ENCODE peak calls at places on chromosomes 2 and 18, in five cellular contexts. X is lower lobe of right lung, Z is M059J, K is amniotic stem cell, W is cerebellum. P is an unnamed sample.
A peak's percentile ranks its signal among the peaks of the same experiment; 100 is the strongest.

GRCh38 chr2:106982350-106982749 is 96.4 kb upstream of the ST6GAL2 start:
- DNase-seq in X (no peak), Z (no peak), K (no peak), W (no peak), P (no peak)

GRCh38 chr2:199693861-199694260 is 157.1 kb downstream of the FTCDNL1 start:
- DNase-seq in X (no peak), Z (no peak), K (no peak), W (no peak), P (no peak)

GRCh38 chr2:48249093-48249492 is 280.9 kb upstream of the STON1 start:
- DNase-seq in X (no peak), Z (peak; percentile 48), K (no peak), W (peak; percentile 83), P (no peak)

GRCh38 chr18:52459890-52460289 is 119.9 kb downstream of the DCC start:
- DNase-seq in X (no peak), Z (no peak), K (no peak), W (no peak), P (no peak)

GRCh38 chr2:9655441-9656269 is 24.9 kb upstream of the YWHAQ start:
- DNase-seq in X (no peak), Z (peak; percentile 93), K (peak; percentile 87), W (no peak), P (peak; percentile 67)

GRCh38 chr2:157898591-157898996 is 22.5 kb upstream of the ACVR1 start:
- DNase-seq in X (no peak), Z (peak; percentile 86), K (peak; percentile 22), W (no peak), P (peak; percentile 14)

GRCh38 chr2:71000780-71001591 is 6.3 kb upstream of the TEX261 start:
- DNase-seq in X (peak; percentile 87), Z (peak; percentile 53), K (peak; percentile 9), W (peak; percentile 65), P (peak; percentile 89)

GRCh38 chr2:234608946-234609345 is 112.1 kb upstream of the ARL4C start:
- DNase-seq in X (no peak), Z (no peak), K (no peak), W (no peak), P (no peak)

GRCh38 chr2:102839668-102840388 is 78.0 kb downstream of the TMEM182 start:
- DNase-seq in X (no peak), Z (peak; percentile 34), K (peak; percentile 15), W (peak; percentile 60), P (peak; percentile 24)

GRCh38 chr18:49988733-49989132 is 175.4 kb upstream of the ACAA2 start:
- DNase-seq in X (no peak), Z (no peak), K (no peak), W (no peak), P (no peak)

GRCh38 chr2:26489213-26489850 is 11.4 kb upstream of the OTOF start:
- DNase-seq in X (peak; percentile 40), Z (no peak), K (no peak), W (no peak), P (no peak)

GRCh38 chr18:24246143-24246542 is 107.3 kb downstream of the CABYR start:
- DNase-seq in X (no peak), Z (no peak), K (no peak), W (no peak), P (no peak)

GRCh38 chr2:234953116-234954031 is 1.6 kb downstream of the SH3BP4 start:
- DNase-seq in X (peak; percentile 36), Z (peak; percentile 63), K (no peak), W (no peak), P (no peak)

GRCh38 chr2:9793918-9794717 is 49.2 kb upstream of the TAF1B start:
- DNase-seq in X (peak; percentile 35), Z (no peak), K (no peak), W (no peak), P (no peak)

GRCh38 chr18:79791141-79791972 is 6.4 kb upstream of the KCNG2 start:
- DNase-seq in X (no peak), Z (peak; percentile 91), K (peak; percentile 50), W (no peak), P (peak; percentile 57)

GRCh38 chr2:180208841-180209240 is 201.7 kb upstream of the CWC22 start:
- DNase-seq in X (no peak), Z (peak; percentile 64), K (no peak), W (no peak), P (no peak)

GRCh38 chr2:47079515-47080412 is 75.3 kb downstream of the STPG4 start:
- DNase-seq in X (peak; percentile 74), Z (no peak), K (no peak), W (no peak), P (no peak)

GRCh38 chr18:3333056-3333720 is 71.3 kb downstream of the MYL12B start:
- DNase-seq in X (no peak), Z (no peak), K (no peak), W (no peak), P (no peak)